ENCODE peak calls at places on chromosomes 7 and 10, in four cellular contexts. K, E, S and J are unnamed samples.

GRCh38 chr10:24962998-24963397 is 10.6 kb upstream of the PRTFDC1 start:
- DNase-seq in E (no peak), K (no peak), S (no peak), J (no peak)

GRCh38 chr7:31078363-31078990 is 26.4 kb downstream of the ADCYAP1R1 start:
- DNase-seq in E (peak), K (no peak), S (no peak), J (no peak)

GRCh38 chr10:18497955-18498354 is 153.4 kb downstream of the NSUN6 start:
- DNase-seq in E (no peak), S (no peak), K (no peak), J (no peak)

GRCh38 chr7:38329340-38329739 is 55.9 kb upstream of the TARP start:
- DNase-seq in E (no peak), K (no peak), S (no peak), J (no peak)

GRCh38 chr7:69457912-69458491 is 140.3 kb upstream of the AUTS2 start:
- DNase-seq in S (no peak), K (no peak), E (no peak), J (no peak)

GRCh38 chr10:73876971-73877370 is 2.6 kb upstream of the CAMK2G start:
- DNase-seq in E (no peak), S (no peak), K (no peak), J (no peak)

GRCh38 chr10:119803264-119803663 is 69.4 kb downstream of the MCMBP start:
- DNase-seq in K (no peak), S (no peak), E (no peak), J (no peak)

GRCh38 chr7:122628651-122629411 is 70.1 kb downstream of the RNF133 start:
- DNase-seq in S (no peak), E (no peak), K (no peak), J (no peak)

GRCh38 chr7:98879198-98879988 is 1.1 kb downstream of the TRRAP start:
- DNase-seq in K (peak), E (no peak), S (peak), J (no peak)

GRCh38 chr7:103766630-103767029 is 222.8 kb downstream of the RELN start:
- DNase-seq in K (no peak), S (no peak), E (no peak), J (no peak)

GRCh38 chr10:132859084-132859855 is 73.3 kb upstream of the NKX6-2 start:
- DNase-seq in S (no peak), E (no peak), K (no peak), J (no peak)

GRCh38 chr10:103350522-103351260 is at the start of gene PCGF6:
- DNase-seq in S (peak), E (peak), K (no peak), J (peak)

GRCh38 chr7:139382439-139382838 is 22.7 kb downstream of the LUC7L2 start:
- DNase-seq in E (no peak), K (no peak), S (no peak), J (no peak)

GRCh38 chr10:65570143-65571010 is 1355.5 kb upstream of the LRRTM3 start:
- DNase-seq in E (no peak), K (no peak), S (peak), J (peak)

DNA sequence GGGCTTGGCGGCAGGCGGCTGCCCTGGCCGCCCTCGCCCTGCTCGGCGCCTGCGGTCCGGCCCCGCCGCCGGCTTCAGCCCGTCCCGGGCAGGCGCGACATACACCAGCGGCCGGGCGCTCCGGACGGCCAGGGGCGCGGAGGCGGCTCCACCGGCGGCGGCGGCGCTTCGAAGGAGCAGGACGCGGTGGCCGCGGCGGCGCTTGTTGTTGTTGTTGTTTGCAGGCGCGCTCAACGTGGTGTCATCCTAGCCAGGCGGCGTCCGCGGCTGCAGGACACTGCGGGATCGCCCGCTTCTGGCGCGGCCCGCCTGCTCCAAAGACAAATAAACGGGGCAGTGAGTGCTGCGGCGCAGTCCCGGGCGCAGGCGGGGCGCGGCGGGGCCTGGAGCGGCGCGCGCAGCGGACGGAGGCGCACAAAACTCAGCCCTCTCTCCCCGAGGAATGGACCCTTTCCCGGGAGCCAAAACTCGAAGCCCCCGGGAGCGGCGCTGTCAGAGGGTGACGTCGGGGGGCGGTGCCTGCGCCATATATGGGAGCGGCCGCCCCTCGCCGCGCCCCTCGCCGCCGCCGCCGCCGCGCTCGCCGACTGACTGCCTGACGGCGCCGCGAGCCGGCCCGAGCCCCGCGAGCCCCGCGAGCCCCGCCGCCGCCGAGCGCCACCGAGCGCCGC is at the start of gene EBF3:
- DNase-seq in E (peak), S (peak), K (no peak), J (peak)
- H3K4me3 ChIP-seq in E (peak), S (peak), K (no peak), J (peak)

GRCh38 chr7:2639151-2639993 is 7.6 kb downstream of the TTYH3 start:
- DNase-seq in E (peak), S (no peak), K (no peak), J (no peak)

GRCh38 chr7:2639994-2640830 is 8.4 kb downstream of the TTYH3 start:
- DNase-seq in E (peak), K (no peak), S (no peak), J (no peak)

GRCh38 chr7:2640858-2641257 is 9.1 kb downstream of the TTYH3 start:
- DNase-seq in S (no peak), K (no peak), E (peak), J (no peak)

GRCh38 chr7:2643386-2644229 is 11.8 kb downstream of the TTYH3 start:
- DNase-seq in K (no peak), E (peak), S (no peak), J (no peak)

GRCh38 chr7:2641406-2642393 is 9.9 kb downstream of the TTYH3 start:
- DNase-seq in S (peak), E (peak), K (peak), J (peak)
- TF ChIP-seq EP300 in S (peak), E (peak), K (peak), J (peak)

GRCh38 chr10:79349072-79349491 is 1.8 kb downstream of the PPIF start:
- DNase-seq in S (no peak), E (no peak), K (no peak), J (no peak)
- H3K4me3 ChIP-seq in S (no peak), E (no peak), K (peak), J (no peak)

GRCh38 chr7:140544278-140544896 is 65.1 kb upstream of the MKRN1 start:
- DNase-seq in K (no peak), E (no peak), S (peak), J (no peak)
- TF ChIP-seq EP300 in K (no peak), E (no peak), S (no peak), J (no peak)

DNA sequence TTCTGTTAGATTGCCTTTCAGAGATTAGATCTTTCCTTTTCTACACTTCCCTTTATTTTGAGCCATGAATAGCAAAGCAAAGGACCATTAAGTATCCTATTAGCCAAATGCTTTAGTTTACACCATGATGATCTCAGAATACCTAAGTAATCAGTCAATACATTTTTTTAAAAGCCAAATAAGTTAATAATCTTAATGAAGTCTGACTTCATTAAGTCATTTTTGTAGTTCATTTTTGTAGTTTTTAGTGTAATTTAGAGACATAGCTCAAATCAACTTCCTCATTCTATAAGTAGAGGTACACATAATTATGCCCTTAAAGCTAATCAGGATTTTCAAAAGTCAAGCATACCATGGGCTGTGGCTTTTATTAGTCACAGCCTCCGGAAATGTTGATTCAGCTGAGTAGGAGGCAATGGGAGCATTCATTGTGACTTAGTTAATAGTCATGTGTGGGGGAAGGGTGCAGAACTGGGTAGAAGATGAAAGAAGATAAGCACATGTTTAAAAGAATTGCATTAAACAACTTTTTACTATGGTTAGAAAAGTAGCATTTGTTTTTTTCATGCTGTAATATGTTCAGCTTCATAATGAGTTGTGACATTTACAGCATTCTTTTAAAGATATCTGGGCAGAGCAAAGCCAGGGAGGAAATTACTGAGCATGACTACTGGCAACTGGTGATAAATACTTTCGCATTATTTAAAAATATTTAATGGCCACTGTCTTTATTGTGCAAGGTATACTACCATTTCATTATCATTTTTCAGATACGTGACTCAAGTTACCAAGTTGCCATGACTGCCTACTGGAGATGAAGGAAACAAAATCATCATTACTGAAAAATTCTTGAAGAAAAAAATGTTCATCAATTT is 57.3 kb upstream of the CCDC71L start:
- DNase-seq in S (no peak), E (no peak), K (peak), J (no peak)
- H3K4me3 ChIP-seq in S (no peak), E (no peak), K (no peak), J (no peak)

GRCh38 chr7:16261100-16261499 is 160.2 kb downstream of the CRPPA start:
- DNase-seq in E (no peak), S (no peak), K (no peak), J (no peak)
- TF ChIP-seq EP300 in E (no peak), S (no peak), K (no peak), J (no peak)

GRCh38 chr10:7435674-7436073 is 24.8 kb upstream of the SFMBT2 start:
- DNase-seq in K (no peak), E (no peak), S (no peak), J (no peak)
- H3K4me3 ChIP-seq in K (no peak), E (no peak), S (no peak), J (no peak)

GRCh38 chr7:7438851-7439250 is 96.8 kb downstream of the COL28A1 start:
- DNase-seq in K (no peak), E (no peak), S (no peak), J (no peak)
- TF ChIP-seq EP300 in K (no peak), E (no peak), S (no peak), J (no peak)

GRCh38 chr7:155806096-155806871 is 6.0 kb downstream of the SHH start:
- DNase-seq in K (no peak), S (no peak), E (no peak), J (no peak)
- H3K4me3 ChIP-seq in K (no peak), S (no peak), E (peak), J (no peak)

GRCh38 chr7:27615420-27616185 is 47.1 kb downstream of the HIBADH start:
- DNase-seq in S (no peak), K (no peak), E (no peak), J (no peak)
- TF ChIP-seq EP300 in S (no peak), K (no peak), E (no peak), J (no peak)